ENCODE peak calls at places on chromosomes 16 and 17, in four cellular contexts. L, I, D and Z are unnamed samples.

GRCh38 chr16:46884513-46885293 is 541 bp downstream of the GPT2 start:
- DNase-seq in D (no peak), L (peak; percentile 38), I (no peak), Z (no peak)

GRCh38 chr17:79188048-79188447 is 113.4 kb downstream of the ENGASE start:
- DNase-seq in I (peak; percentile 85), D (no peak), L (peak; percentile 72), Z (peak; percentile 88)

GRCh38 chr17:36601303-36602029 is at the start of gene MRM1:
- DNase-seq in L (peak; percentile 94), I (peak; percentile 93), D (peak; percentile 86), Z (peak; percentile 96)

GRCh38 chr17:50687200-50688066 is 20.3 kb downstream of the ANKRD40 start:
- DNase-seq in D (peak; percentile 85), I (peak; percentile 46), L (no peak), Z (no peak)

GRCh38 chr17:2964831-2965230 is 98.6 kb downstream of the OR1D5 start:
- DNase-seq in D (no peak), I (no peak), L (no peak), Z (no peak)

GRCh38 chr17:2222901-2223616 is 80.5 kb downstream of the SMG6 start:
- DNase-seq in D (no peak), I (no peak), L (no peak), Z (no peak)

GRCh38 chr16:56606688-56607618 is 1.4 kb upstream of the MT2A start:
- DNase-seq in L (no peak), I (no peak), D (peak; percentile 97), Z (peak; percentile 91)

GRCh38 chr17:48791128-48792032 is 25.6 kb downstream of the TTLL6 start:
- DNase-seq in D (peak; percentile 80), I (peak; percentile 85), L (peak; percentile 75), Z (peak; percentile 94)

GRCh38 chr17:50414808-50415207 is 11.2 kb upstream of the ACSF2 start:
- DNase-seq in L (no peak), D (no peak), I (no peak), Z (no peak)

GRCh38 chr16:30882429-30883310 is 11.2 kb downstream of the BCL7C start:
- DNase-seq in D (no peak), I (no peak), L (no peak), Z (no peak)

GRCh38 chr17:78993241-78993956 is 13.7 kb upstream of the LGALS3BP start:
- DNase-seq in D (peak; percentile 48), I (peak; percentile 85), L (peak; percentile 68), Z (peak; percentile 78)

GRCh38 chr17:4898351-4898750 is 985 bp upstream of the C17orf107 start:
- DNase-seq in I (no peak), L (no peak), D (no peak), Z (no peak)

GRCh38 chr17:4898927-4899326 is 409 bp upstream of the C17orf107 start:
- DNase-seq in L (no peak), I (no peak), D (no peak), Z (no peak)

GRCh38 chr17:4901108-4901647 is 1.7 kb downstream of the CHRNE start:
- DNase-seq in D (no peak), L (no peak), I (no peak), Z (no peak)

GRCh38 chr17:4900231-4901107 is 1.1 kb downstream of the C17orf107 start:
- DNase-seq in D (no peak), I (peak; percentile 83), L (no peak), Z (no peak)

GRCh38 chr17:4899341-4900230 is at the start of gene C17orf107:
- DNase-seq in D (no peak), I (peak; percentile 84), L (no peak), Z (no peak)
- TF ChIP-seq HMGXB4 in D (no peak), I (peak; percentile 70), L (no peak), Z (no peak)

DNA sequence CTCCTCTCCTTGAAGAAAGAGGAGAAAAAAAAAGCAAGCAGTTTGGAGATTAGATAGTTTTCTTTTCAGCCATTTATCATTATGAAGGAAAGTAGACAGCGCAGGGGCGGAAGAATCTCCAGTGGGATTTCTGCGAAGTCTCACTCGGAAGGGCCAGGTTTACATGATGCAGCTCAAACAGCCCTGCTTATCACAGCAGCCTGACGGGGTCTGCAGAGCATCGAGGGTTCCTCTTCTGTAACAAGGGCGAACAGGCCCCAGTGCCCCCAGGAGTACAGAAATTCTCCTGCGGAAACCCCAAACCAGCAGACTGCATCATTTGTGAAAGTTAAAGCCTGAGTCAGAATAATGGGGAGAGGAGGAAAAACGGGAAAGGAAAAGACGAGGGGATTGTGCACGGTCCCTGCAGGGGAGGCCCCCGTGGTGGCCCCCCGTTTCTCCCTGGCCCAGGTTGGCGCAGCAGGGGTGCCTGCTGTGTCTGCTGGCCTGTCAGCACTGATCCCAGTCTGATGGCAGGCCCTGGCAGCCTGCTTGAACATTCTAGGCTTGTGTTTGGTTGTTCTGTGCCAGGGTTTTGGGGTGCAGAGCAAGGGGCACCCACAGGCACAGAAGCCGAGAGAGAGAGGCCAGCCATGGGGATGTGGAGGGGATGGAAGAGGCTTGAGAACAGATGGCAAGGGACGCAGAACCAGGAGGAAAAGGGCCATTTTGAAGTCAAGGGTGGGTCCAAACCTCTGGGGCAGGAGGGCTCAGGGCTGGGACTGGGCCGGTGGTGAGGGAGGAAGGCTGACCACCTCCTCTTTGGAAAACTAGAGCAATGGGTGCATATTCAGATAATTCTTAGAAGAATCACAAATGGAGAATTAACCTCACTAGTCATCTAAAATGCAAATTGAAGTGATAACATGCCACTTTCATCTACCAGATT is 35.7 kb downstream of the TBX4 start:
- DNase-seq in I (no peak), L (no peak), D (no peak), Z (no peak)
- TF ChIP-seq JUN in I (no peak), L (no peak), D (no peak), Z (no peak)

GRCh38 chr17:39213852-39214251 is 11.9 kb downstream of the STAC2 start:
- DNase-seq in I (no peak), L (no peak), D (no peak), Z (peak; percentile 76)
- TF ChIP-seq HMGXB4 in I (no peak), L (no peak), D (no peak), Z (no peak)

GRCh38 chr17:17508641-17509591 is 12.7 kb upstream of the RASD1 start:
- DNase-seq in I (no peak), D (no peak), L (peak; percentile 56), Z (no peak)
- TF ChIP-seq JUN in I (no peak), D (no peak), L (no peak), Z (no peak)

DNA sequence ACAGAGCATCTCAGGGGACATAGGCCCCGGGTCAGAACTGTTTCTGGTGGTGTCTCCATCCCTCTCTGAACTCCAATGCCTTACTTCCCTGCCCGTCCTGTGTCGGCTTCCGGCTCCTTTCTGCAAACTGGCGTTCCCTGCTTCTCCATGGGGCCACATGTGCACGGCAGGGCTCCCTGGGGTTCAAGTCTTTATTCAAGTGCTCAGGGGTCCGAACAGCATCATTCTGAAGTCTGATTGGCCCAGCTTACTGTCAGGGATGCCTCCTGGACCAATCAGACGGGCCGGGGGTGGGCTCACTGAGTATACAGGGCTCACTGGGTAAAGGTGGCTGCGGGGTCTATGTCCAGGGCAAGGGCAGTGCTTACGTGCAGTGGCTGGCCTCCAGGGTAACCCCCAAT is 17.1 kb downstream of the C16orf82 start:
- DNase-seq in I (peak; percentile 60), D (no peak), L (peak; percentile 75), Z (no peak)
- TF ChIP-seq HMGXB4 in I (no peak), D (no peak), L (no peak), Z (no peak)